ENCODE peak calls at places on chromosomes 5 and 9, in ten cellular contexts. S is small intestine; Z is hepatic stellate cell; H is activated CD8-positive, alpha-beta memory T cell treated with anti-CD3 and anti-CD28 coated beads for 48 hours; O is sigmoid colon; R is fibroblast of the conjunctiva; G is ELR; F is tibial artery; U is iris pigment epithelial cell; I is NCI-H1417. E is an unnamed sample.

GRCh38 chr5:55600536-55601208 is 65.9 kb upstream of the PLPP1 start:
- DNase-seq in S (no peak), Z (peak), R (peak), I (no peak), G (peak), U (peak), H (no peak), O (no peak), F (no peak), E (no peak)

GRCh38 chr5:31757813-31758212 is 118.9 kb downstream of the PDZD2 start:
- DNase-seq in G (no peak), F (no peak), O (no peak), R (no peak), H (no peak), Z (no peak), S (no peak), I (no peak), U (no peak), E (no peak)

GRCh38 chr9:116336133-116336862 is 182.7 kb downstream of the PAPPA start:
- DNase-seq in I (no peak), Z (no peak), G (no peak), R (no peak), O (no peak), U (peak), S (no peak), F (no peak), H (no peak), E (no peak)

GRCh38 chr5:179769796-179770195 is 24.0 kb upstream of the LTC4S start:
- DNase-seq in U (no peak), Z (no peak), O (no peak), I (no peak), H (no peak), S (no peak), G (no peak), R (no peak), F (no peak), E (no peak)

GRCh38 chr9:34809504-34810186 is 99.7 kb upstream of the CCL21 start:
- DNase-seq in S (no peak), G (peak), U (peak), R (no peak), H (no peak), O (no peak), I (no peak), Z (peak), F (no peak), E (no peak)

GRCh38 chr9:137575382-137575724 is 3.4 kb downstream of the DPH7 start:
- DNase-seq in R (no peak), G (no peak), F (no peak), U (peak), Z (no peak), O (no peak), H (no peak), I (no peak), S (no peak), E (no peak)

GRCh38 chr9:120394058-120394669 is 185.8 kb downstream of the CDK5RAP2 start:
- DNase-seq in R (peak), H (no peak), O (peak), G (peak), Z (peak), I (no peak), S (no peak), F (no peak), U (peak), E (peak)

GRCh38 chr9:86098793-86099694 is at the start of gene GOLM1:
- DNase-seq in F (no peak), I (peak), S (peak), H (no peak), G (peak), Z (peak), O (peak), U (peak), R (peak), E (no peak)

GRCh38 chr9:137459147-137459600 is at the start of gene NSMF:
- DNase-seq in S (peak), I (peak), O (peak), R (peak), H (peak), F (peak), G (peak), U (peak), Z (peak), E (peak)

GRCh38 chr5:140821375-140822280 is at the start of gene PCDHA5:
- DNase-seq in S (peak), G (peak), Z (peak), F (no peak), O (no peak), I (no peak), H (no peak), U (peak), R (no peak), E (no peak)

GRCh38 chr9:113886933-113887332 is 10.8 kb downstream of the ZNF618 start:
- DNase-seq in S (peak), H (no peak), O (no peak), G (no peak), I (no peak), R (no peak), F (no peak), Z (peak), U (peak), E (no peak)

E was measured in smooth muscle cell of the brain vasculature.